ENCODE peak calls at places on chromosomes 3 and 15, in eight cellular contexts. C is astrocyte of the hippocampus; S is breast epithelium; Y is HFFc6; U is Daoy; I is stimulated activated CD4-positive, alpha-beta T cell treated with anti-CD3 and anti-CD28 coated beads, TNF-alpha, amount 100 ng/mL, for 4 hours; W is transverse colon; X is WTC11. F is an unnamed sample.
A peak's percentile ranks its signal among the peaks of the same experiment; 100 is the strongest.

GRCh38 chr3:135944831-135945230 is 20.7 kb upstream of the PPP2R3A start:
- DNase-seq in C (no peak), S (no peak), Y (no peak), U (no peak), I (no peak), W (no peak), X (no peak), F (no peak)

GRCh38 chr3:143693506-143693905 is 154.8 kb downstream of the SLC9A9 start:
- DNase-seq in C (no peak), S (no peak), Y (no peak), U (no peak), I (no peak), W (no peak), X (no peak), F (no peak)

GRCh38 chr15:78841307-78841706 is 30.0 kb upstream of the ADAMTS7 start:
- DNase-seq in C (peak; percentile 55), S (no peak), Y (no peak), U (no peak), I (no peak), W (no peak), X (no peak), F (no peak)

GRCh38 chr3:124812291-124813265 is 74.6 kb downstream of the ITGB5 start:
- DNase-seq in C (peak; percentile 95), S (peak; percentile 51), Y (peak; percentile 86), U (peak; percentile 96), I (no peak), W (peak; percentile 79), X (no peak), F (peak; percentile 76)

GRCh38 chr3:64443553-64444331 is 218.5 kb upstream of the PRICKLE2 start:
- DNase-seq in C (no peak), S (peak; percentile 37), Y (peak; percentile 64), U (peak; percentile 38), I (no peak), W (no peak), X (no peak), F (peak; percentile 51)

GRCh38 chr15:51229907-51230328 is 108.5 kb downstream of the CYP19A1 start:
- DNase-seq in C (peak; percentile 51), S (no peak), Y (peak; percentile 35), U (peak; percentile 27), I (no peak), W (no peak), X (no peak), F (no peak)

GRCh38 chr3:136621628-136622027 is 130.6 kb downstream of the STAG1 start:
- DNase-seq in C (no peak), S (no peak), Y (no peak), U (no peak), I (no peak), W (no peak), X (no peak), F (no peak)

GRCh38 chr3:51099794-51100542 is 285.1 kb upstream of the MANF start:
- DNase-seq in C (peak; percentile 78), S (no peak), Y (peak; percentile 53), U (peak; percentile 50), I (no peak), W (peak; percentile 50), X (peak; percentile 69), F (no peak)

GRCh38 chr15:86079491-86080266 is at the start of gene AGBL1:
- DNase-seq in C (no peak), S (no peak), Y (no peak), U (no peak), I (no peak), W (no peak), X (peak; percentile 42), F (no peak)

GRCh38 chr15:47548189-47548588 is 169.1 kb upstream of the SEMA6D start:
- DNase-seq in C (no peak), S (no peak), Y (no peak), U (no peak), I (no peak), W (no peak), X (no peak), F (no peak)

GRCh38 chr15:70422342-70422741 is 324.6 kb upstream of the TLE3 start:
- DNase-seq in C (no peak), S (no peak), Y (no peak), U (no peak), I (no peak), W (no peak), X (no peak), F (no peak)

GRCh38 chr3:97872209-97873042 is 50.6 kb downstream of the CRYBG3 start:
- DNase-seq in C (peak; percentile 83), S (no peak), Y (peak; percentile 98), U (peak; percentile 79), I (no peak), W (no peak), X (no peak), F (peak; percentile 53)

GRCh38 chr3:128149632-128150031 is 3.6 kb upstream of the EEFSEC start:
- DNase-seq in C (no peak), S (no peak), Y (no peak), U (no peak), I (no peak), W (peak; percentile 19), X (no peak), F (no peak)

GRCh38 chr3:10804183-10804648 is 11.8 kb upstream of the SLC6A11 start:
- DNase-seq in C (no peak), S (no peak), Y (no peak), U (peak; percentile 79), I (no peak), W (no peak), X (no peak), F (no peak)

GRCh38 chr15:101267320-101268104 is 9.8 kb downstream of the SELENOS start:
- DNase-seq in C (peak; percentile 70), S (peak; percentile 77), Y (peak; percentile 87), U (peak; percentile 59), I (no peak), W (no peak), X (no peak), F (no peak)

GRCh38 chr15:43771816-43772215 is 5.0 kb downstream of the ELL3 start:
- DNase-seq in C (no peak), S (no peak), Y (no peak), U (no peak), I (no peak), W (no peak), X (no peak), F (no peak)

GRCh38 chr15:29270169-29270955 is 740 bp upstream of the NSMCE3 start:
- DNase-seq in C (peak; percentile 31), S (no peak), Y (peak; percentile 71), U (no peak), I (no peak), W (no peak), X (no peak), F (no peak)

GRCh38 chr15:90451215-90451850 is 63.3 kb downstream of the IQGAP1 start:
- DNase-seq in C (peak; percentile 58), S (no peak), Y (peak; percentile 71), U (peak; percentile 56), I (no peak), W (no peak), X (no peak), F (no peak)

GRCh38 chr3:121126378-121127035 is 218.5 kb downstream of the STXBP5L start:
- DNase-seq in C (no peak), S (no peak), Y (no peak), U (no peak), I (no peak), W (no peak), X (no peak), F (no peak)

GRCh38 chr3:62621171-62621570 is 247.8 kb upstream of the FEZF2 start:
- DNase-seq in C (no peak), S (no peak), Y (no peak), U (no peak), I (no peak), W (no peak), X (no peak), F (no peak)

GRCh38 chr3:15667484-15667883 is 65.9 kb downstream of the BTD start:
- DNase-seq in C (no peak), S (no peak), Y (no peak), U (no peak), I (no peak), W (no peak), X (no peak), F (no peak)

GRCh38 chr3:173745952-173746682 is 348.6 kb downstream of the NLGN1 start:
- DNase-seq in C (no peak), S (no peak), Y (peak; percentile 74), U (peak; percentile 74), I (no peak), W (no peak), X (no peak), F (no peak)

GRCh38 chr15:41870689-41871081 is 23.2 kb downstream of the SPTBN5 start:
- DNase-seq in C (peak; percentile 45), S (no peak), Y (peak; percentile 87), U (peak; percentile 92), I (no peak), W (no peak), X (no peak), F (peak; percentile 67)

GRCh38 chr15:60477164-60477563 is 1.8 kb downstream of the ICE2 start:
- DNase-seq in C (no peak), S (no peak), Y (no peak), U (no peak), I (no peak), W (no peak), X (no peak), F (no peak)

GRCh38 chr15:65086680-65087111 is 10.2 kb downstream of the KBTBD13 start:
- DNase-seq in C (no peak), S (peak; percentile 55), Y (no peak), U (no peak), I (no peak), W (no peak), X (no peak), F (no peak)

GRCh38 chr3:33687406-33688010 is 30.5 kb downstream of the CLASP2 start:
- DNase-seq in C (peak; percentile 58), S (no peak), Y (peak; percentile 51), U (no peak), I (no peak), W (no peak), X (no peak), F (no peak)

GRCh38 chr3:25831578-25831977 is 41.7 kb downstream of the OXSM start:
- DNase-seq in C (peak; percentile 59), S (no peak), Y (peak; percentile 33), U (no peak), I (no peak), W (no peak), X (no peak), F (no peak)